ENCODE peak calls at places on chromosomes 7 and 10, in six cellular contexts. I is WTC11, F is HepG2, P is GM23338, S is GM12878, E is H1. H is an unnamed sample.

GRCh38 chr10:71339796-71340589 is 20.9 kb downstream of the SLC29A3 start:
- DNase-seq in F (peak; percentile 99), S (no peak), I (no peak), E (no peak), P (no peak), H (peak; percentile 54)

GRCh38 chr7:17185690-17186070 is 112.8 kb upstream of the AHR start:
- DNase-seq in E (no peak), F (no peak), S (peak; percentile 59), I (no peak), P (no peak), H (no peak)

GRCh38 chr7:100705341-100705752 is 574 bp upstream of the POP7 start:
- DNase-seq in F (peak; percentile 58), I (peak; percentile 90), S (peak; percentile 36), E (peak; percentile 46), P (peak; percentile 85), H (peak; percentile 91)

GRCh38 chr7:141575164-141575563 is 24.0 kb downstream of the AGK start:
- DNase-seq in S (no peak), E (no peak), P (no peak), I (no peak), F (no peak), H (no peak)

GRCh38 chr10:100153239-100153840 is 32.5 kb downstream of the ERLIN1 start:
- DNase-seq in S (no peak), E (no peak), P (no peak), I (no peak), F (no peak), H (no peak)

GRCh38 chr7:77738382-77738781 is 42.1 kb downstream of the RSBN1L start:
- DNase-seq in E (no peak), P (no peak), S (no peak), F (no peak), I (no peak), H (no peak)

GRCh38 chr10:132761395-132762060 is 24.4 kb downstream of the NKX6-2 start:
- DNase-seq in P (no peak), F (no peak), I (no peak), E (no peak), S (no peak), H (no peak)

GRCh38 chr7:22477876-22478450 is 22.0 kb downstream of the STEAP1B start:
- DNase-seq in S (no peak), I (no peak), P (no peak), F (no peak), E (no peak), H (no peak)

GRCh38 chr10:101012525-101013364 is 13.1 kb downstream of the LZTS2 start:
- DNase-seq in F (peak; percentile 89), P (peak; percentile 90), E (no peak), I (peak; percentile 84), S (peak; percentile 61), H (peak; percentile 64)

GRCh38 chr10:113047605-113047962 is 97.5 kb downstream of the TCF7L2 start:
- DNase-seq in S (no peak), F (no peak), P (no peak), E (no peak), I (no peak), H (no peak)

GRCh38 chr10:113051456-113051855 is 101.4 kb downstream of the TCF7L2 start:
- DNase-seq in S (no peak), E (no peak), I (no peak), F (no peak), P (no peak), H (no peak)

GRCh38 chr10:113047963-113048781 is 98.1 kb downstream of the TCF7L2 start:
- DNase-seq in E (no peak), P (peak; percentile 68), I (peak; percentile 27), F (no peak), S (no peak), H (no peak)

GRCh38 chr10:113052076-113052830 is 102.2 kb downstream of the TCF7L2 start:
- DNase-seq in E (no peak), P (no peak), S (no peak), F (no peak), I (no peak), H (peak; percentile 24)

GRCh38 chr10:113049881-113050280 is 99.8 kb downstream of the TCF7L2 start:
- DNase-seq in F (no peak), E (no peak), I (no peak), P (no peak), S (no peak), H (no peak)
- TF ChIP-seq CREB1 in F (no peak), E (no peak), I (no peak), P (no peak), S (no peak), H (no peak)

DNA sequence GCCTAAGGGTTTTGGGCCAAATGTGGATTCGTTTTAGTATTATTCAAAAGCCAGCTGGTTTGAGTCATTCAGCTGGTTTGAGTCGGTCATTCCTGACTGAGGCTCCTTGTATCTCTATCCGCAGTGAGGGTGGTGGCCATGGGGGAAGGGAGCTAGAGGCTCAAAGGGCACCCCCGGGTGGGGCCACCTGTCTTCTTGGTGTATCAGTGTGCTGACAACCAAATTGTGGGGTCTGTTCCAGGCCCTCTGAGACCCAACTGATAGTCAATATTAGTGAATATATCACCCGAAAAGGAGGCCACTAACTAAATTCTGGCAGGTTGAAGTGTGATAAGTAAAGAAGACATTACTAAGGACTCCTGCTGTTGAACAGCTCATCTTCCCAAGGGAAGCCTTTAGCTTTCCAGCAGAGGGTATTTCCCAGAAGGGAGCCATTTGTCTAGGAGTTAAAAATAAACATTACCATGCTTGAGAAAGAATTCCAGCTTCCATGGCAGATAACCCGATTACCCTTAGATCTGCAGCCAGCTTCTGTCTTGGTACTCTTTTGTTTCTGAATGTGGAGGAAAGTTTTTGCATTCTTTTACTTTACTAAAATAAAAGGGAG is 29.9 kb upstream of the DDX50 start:
- DNase-seq in S (no peak), P (peak; percentile 65), I (no peak), E (no peak), F (peak; percentile 16), H (peak; percentile 60)
- TF ChIP-seq CREB1 in S (no peak), P (no peak), I (no peak), E (no peak), F (no peak), H (no peak)

GRCh38 chr10:75211007-75211735 is 575 bp downstream of the VDAC2 start:
- DNase-seq in E (no peak), F (peak; percentile 48), S (no peak), I (no peak), P (peak; percentile 48), H (peak; percentile 86)
- TF ChIP-seq CREB1 in E (no peak), F (no peak), S (no peak), I (no peak), P (no peak), H (no peak)

GRCh38 chr7:130491841-130492518 is at the start of gene MEST:
- DNase-seq in I (peak; percentile 51), F (no peak), S (no peak), E (no peak), P (peak; percentile 57), H (no peak)
- TF ChIP-seq CREB1 in I (no peak), F (no peak), S (no peak), E (no peak), P (no peak), H (no peak)

DNA sequence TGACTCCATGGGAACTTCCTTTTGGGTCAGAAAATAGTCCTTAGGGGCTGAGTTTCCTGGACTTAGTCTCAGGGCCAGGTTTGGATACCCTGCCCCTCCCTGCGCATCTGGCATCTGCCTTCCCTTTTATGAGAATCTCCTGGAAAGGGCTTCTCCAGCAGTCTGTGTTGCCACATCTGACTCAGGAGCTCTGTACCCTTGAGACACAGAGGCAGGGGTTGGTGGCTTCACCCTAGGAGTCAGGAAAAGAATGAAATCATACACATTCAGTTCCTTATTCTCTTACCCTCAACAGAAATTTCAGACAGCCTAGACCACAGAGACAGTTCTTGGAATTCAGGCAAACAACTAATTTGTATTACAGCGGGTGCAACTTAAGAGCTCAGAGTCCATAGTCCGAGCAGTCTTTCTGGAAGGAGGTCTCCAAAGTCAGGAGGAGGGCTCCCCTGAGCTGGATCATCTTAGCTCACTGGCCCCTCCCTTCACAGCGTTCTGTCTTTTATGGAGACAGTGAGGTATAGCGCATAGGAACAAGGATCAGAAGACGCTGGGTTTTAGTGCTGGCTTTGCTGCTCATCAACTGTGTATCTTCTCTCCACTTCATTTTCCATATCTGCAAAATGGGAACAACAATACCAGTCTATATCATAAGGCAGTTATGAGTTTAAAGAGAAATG is 3.0 kb upstream of the PLAU start:
- DNase-seq in F (no peak), I (no peak), E (no peak), P (no peak), S (no peak), H (peak; percentile 45)
- TF ChIP-seq CREB1 in F (no peak), I (no peak), E (no peak), P (no peak), S (no peak), H (no peak)

H was measured in K562.